ENCODE peak calls at places on chromosomes 13 and 19, in six cellular contexts. Z is T-helper 9 cell, A is kidney glomerular epithelial cell, Y is NCI-H1436, K is T-cell, N is HCT116. W is an unnamed sample.

GRCh38 chr13:20775961-20776360 is 2.2 kb upstream of the EEF1AKMT1 start:
- DNase-seq in Z (no peak), A (no peak), Y (no peak), K (no peak), N (no peak), W (no peak)

GRCh38 chr13:102495663-102496062 is 93.8 kb upstream of the FGF14 start:
- DNase-seq in Z (no peak), A (no peak), Y (no peak), K (no peak), N (no peak), W (no peak)

GRCh38 chr19:57648336-57649003 is 15.5 kb downstream of the ZNF211 start:
- DNase-seq in Z (no peak), A (no peak), Y (no peak), K (no peak), N (no peak), W (no peak)

GRCh38 chr13:27306364-27306763 is 35.7 kb downstream of the RASL11A start:
- DNase-seq in Z (no peak), A (no peak), Y (no peak), K (no peak), N (no peak), W (no peak)

GRCh38 chr13:27578121-27579030 is 42.0 kb downstream of the LNX2 start:
- DNase-seq in Z (no peak), A (peak; percentile 59), Y (no peak), K (no peak), N (no peak), W (no peak)

GRCh38 chr19:37654118-37654517 is 1.1 kb downstream of the ZFP30 start:
- DNase-seq in Z (no peak), A (no peak), Y (no peak), K (no peak), N (no peak), W (no peak)

GRCh38 chr19:41218615-41219507 is at the start of gene AXL:
- DNase-seq in Z (no peak), A (peak; percentile 73), Y (no peak), K (no peak), N (peak; percentile 38), W (no peak)

GRCh38 chr13:72495681-72496080 is 231.7 kb downstream of the MZT1 start:
- DNase-seq in Z (no peak), A (no peak), Y (no peak), K (no peak), N (no peak), W (no peak)

GRCh38 chr19:41206926-41207750 is 11.9 kb upstream of the AXL start:
- DNase-seq in Z (no peak), A (no peak), Y (no peak), K (no peak), N (no peak), W (no peak)

GRCh38 chr19:30326076-30326710 is 46.0 kb upstream of the ZNF536 start:
- DNase-seq in Z (no peak), A (no peak), Y (no peak), K (no peak), N (no peak), W (no peak)

GRCh38 chr19:29674374-29675119 is 9.3 kb downstream of the PLEKHF1 start:
- DNase-seq in Z (no peak), A (no peak), Y (no peak), K (no peak), N (no peak), W (no peak)

GRCh38 chr19:1563251-1563650 is 4.9 kb downstream of the MEX3D start:
- DNase-seq in Z (no peak), A (no peak), Y (no peak), K (no peak), N (no peak), W (no peak)

GRCh38 chr13:89541091-89542030 is 1806.1 kb upstream of the MIR17HG start:
- DNase-seq in Z (no peak), A (no peak), Y (no peak), K (no peak), N (no peak), W (no peak)

GRCh38 chr13:112176746-112177119 is 109.8 kb downstream of the SOX1 start:
- DNase-seq in Z (no peak), A (no peak), Y (no peak), K (peak; percentile 23), N (no peak), W (no peak)

GRCh38 chr19:9986787-9987281 is 23.5 kb downstream of the COL5A3 start:
- DNase-seq in Z (no peak), A (no peak), Y (no peak), K (no peak), N (no peak), W (no peak)

GRCh38 chr13:42876810-42877550 is 95.6 kb downstream of the FAM216B start:
- DNase-seq in Z (no peak), A (peak; percentile 9), Y (no peak), K (no peak), N (no peak), W (no peak)

W was measured in activated CD4-positive, CD25-positive, alpha-beta regulatory T cell.